ENCODE peak calls at places on chromosomes 7 and 10, in six cellular contexts. W is Daoy, N is fibroblast of lung, B is frontal cortex, X is choroid plexus epithelial cell, S is colonic mucosa. E is an unnamed sample.

GRCh38 chr7:50276446-50276845 is 28.1 kb upstream of the IKZF1 start:
- DNase-seq in W (no peak), N (no peak), B (no peak), X (no peak), S (no peak), E (no peak)

GRCh38 chr10:132848951-132849545 is 63.1 kb upstream of the NKX6-2 start:
- DNase-seq in W (no peak), N (no peak), B (no peak), X (no peak), S (no peak), E (no peak)

GRCh38 chr10:17257466-17258321 is 29.7 kb downstream of the VIM start:
- DNase-seq in W (peak), N (peak), B (peak), X (peak), S (peak), E (peak)

GRCh38 chr7:124989911-124990310 is 60.3 kb upstream of the POT1 start:
- DNase-seq in W (no peak), N (no peak), B (no peak), X (peak), S (no peak), E (peak)

GRCh38 chr10:1461016-1461415 is 276.3 kb downstream of the ADARB2 start:
- DNase-seq in W (no peak), N (no peak), B (no peak), X (no peak), S (no peak), E (no peak)

GRCh38 chr7:5656233-5656632 is 125.2 kb downstream of the RNF216 start:
- DNase-seq in W (no peak), N (no peak), B (no peak), X (no peak), S (no peak), E (no peak)

GRCh38 chr7:26704786-26705185 is 159.6 kb downstream of the SKAP2 start:
- DNase-seq in W (no peak), N (peak), B (no peak), X (peak), S (no peak), E (no peak)

GRCh38 chr7:115603416-115603815 is 427.1 kb downstream of the TFEC start:
- DNase-seq in W (peak), N (no peak), B (no peak), X (no peak), S (no peak), E (no peak)

GRCh38 chr7:69677054-69677847 is 79.0 kb downstream of the AUTS2 start:
- DNase-seq in W (no peak), N (no peak), B (no peak), X (peak), S (no peak), E (no peak)

GRCh38 chr7:116210345-116211005 is at the start of gene TES:
- DNase-seq in W (no peak), N (peak), B (peak), X (peak), S (peak), E (no peak)

GRCh38 chr10:33335800-33336605 is 1.5 kb upstream of the NRP1 start:
- DNase-seq in W (peak), N (peak), B (peak), X (peak), S (peak), E (peak)

GRCh38 chr7:146067880-146068279 is 48.7 kb upstream of the CNTNAP2 start:
- DNase-seq in W (no peak), N (no peak), B (no peak), X (peak), S (no peak), E (no peak)

GRCh38 chr10:93074597-93075368 is 1.1 kb downstream of the CYP26A1 start:
- DNase-seq in W (no peak), N (no peak), B (no peak), X (no peak), S (no peak), E (peak)

GRCh38 chr7:8973601-8974000 is 540.2 kb downstream of the NXPH1 start:
- DNase-seq in W (no peak), N (no peak), B (no peak), X (no peak), S (no peak), E (no peak)

GRCh38 chr7:74502216-74502891 is 48.6 kb downstream of the GTF2IRD1 start:
- DNase-seq in W (no peak), N (no peak), B (no peak), X (no peak), S (no peak), E (no peak)

GRCh38 chr7:37916017-37916672 is 472 bp downstream of the SFRP4 start:
- DNase-seq in W (peak), N (peak), B (no peak), X (no peak), S (peak), E (peak)

GRCh38 chr10:97577701-97578100 is 5.1 kb downstream of the ANKRD2 start:
- DNase-seq in W (no peak), N (no peak), B (no peak), X (no peak), S (no peak), E (no peak)

GRCh38 chr7:26103541-26104070 is 48.4 kb upstream of the NFE2L3 start:
- DNase-seq in W (no peak), N (no peak), B (no peak), X (no peak), S (no peak), E (no peak)

GRCh38 chr10:121732676-121733445 is 134.6 kb upstream of the FGFR2 start:
- DNase-seq in W (no peak), N (no peak), B (no peak), X (no peak), S (no peak), E (no peak)

GRCh38 chr7:1610678-1611302 is 41.0 kb upstream of the PSMG3 start:
- DNase-seq in W (peak), N (no peak), B (no peak), X (no peak), S (no peak), E (peak)

GRCh38 chr7:132930881-132931280 is 151.0 kb downstream of the CHCHD3 start:
- DNase-seq in W (no peak), N (peak), B (peak), X (peak), S (no peak), E (peak)

GRCh38 chr7:318476-319266 is 28.7 kb downstream of the FOXL3 start:
- DNase-seq in W (no peak), N (no peak), B (no peak), X (no peak), S (peak), E (peak)

GRCh38 chr7:129857313-129857712 is 95.4 kb downstream of the UBE2H start:
- DNase-seq in W (no peak), N (no peak), B (no peak), X (no peak), S (no peak), E (no peak)

GRCh38 chr7:226281-226882 is 34.0 kb downstream of the FAM20C start:
- DNase-seq in W (peak), N (peak), B (no peak), X (peak), S (no peak), E (peak)

GRCh38 chr10:101658910-101659309 is 36.1 kb downstream of the FBXW4 start:
- DNase-seq in W (no peak), N (no peak), B (no peak), X (no peak), S (no peak), E (no peak)

GRCh38 chr10:31278279-31278941 is 40.6 kb upstream of the ZEB1 start:
- DNase-seq in W (no peak), N (no peak), B (no peak), X (peak), S (no peak), E (no peak)

GRCh38 chr10:18294633-18295032 is 154.4 kb downstream of the CACNB2 start:
- DNase-seq in W (no peak), N (no peak), B (no peak), X (no peak), S (no peak), E (no peak)

GRCh38 chr10:14181197-14181936 is 149.4 kb downstream of the FRMD4A start:
- DNase-seq in W (no peak), N (no peak), B (no peak), X (no peak), S (no peak), E (no peak)

GRCh38 chr10:13536674-13537366 is 8.0 kb upstream of the BEND7 start:
- DNase-seq in W (peak), N (peak), B (no peak), X (peak), S (peak), E (peak)

GRCh38 chr10:22837351-22837750 is 90.5 kb upstream of the ARMC3 start:
- DNase-seq in W (no peak), N (no peak), B (no peak), X (no peak), S (no peak), E (no peak)

GRCh38 chr10:32112055-32112454 is 55.8 kb upstream of the KIF5B start:
- DNase-seq in W (peak), N (peak), B (no peak), X (peak), S (no peak), E (peak)

GRCh38 chr7:9264395-9264794 is 831.0 kb downstream of the NXPH1 start:
- DNase-seq in W (no peak), N (no peak), B (no peak), X (no peak), S (no peak), E (no peak)

GRCh38 chr10:37760817-37761216 is 96.6 kb downstream of the ZNF248 start:
- DNase-seq in W (no peak), N (no peak), B (no peak), X (no peak), S (no peak), E (peak)

GRCh38 chr7:90720970-90721768 is 125.0 kb downstream of the CDK14 start:
- DNase-seq in W (peak), N (peak), B (no peak), X (peak), S (peak), E (peak)

GRCh38 chr10:131387018-131387529 is 75.6 kb upstream of the TCERG1L start:
- DNase-seq in W (no peak), N (no peak), B (no peak), X (no peak), S (no peak), E (no peak)

GRCh38 chr7:48094861-48095293 is 5.8 kb downstream of the UPP1 start:
- DNase-seq in W (no peak), N (peak), B (no peak), X (peak), S (no peak), E (peak)

GRCh38 chr7:35420657-35421056 is 166.8 kb upstream of the TBX20 start:
- DNase-seq in W (peak), N (peak), B (no peak), X (peak), S (no peak), E (peak)

E was measured in M059J.